ENCODE peak calls at places on chromosomes 11 and 22, in four cellular contexts. U is midbrain, E is ACHN, V is NCI-H1436. R is an unnamed sample.

GRCh38 chr22:49548356-49549202 is 279.1 kb downstream of the BRD1 start:
- DNase-seq in U (no peak), E (no peak), V (no peak), R (no peak)

GRCh38 chr11:119827113-119827512 is 98.1 kb upstream of the NECTIN1 start:
- DNase-seq in U (no peak), E (no peak), V (no peak), R (no peak)

GRCh38 chr11:132278801-132279574 is 908.6 kb downstream of the NTM start:
- DNase-seq in U (peak), E (peak), V (peak), R (no peak)

GRCh38 chr22:17734197-17734596 is 40.1 kb downstream of the BID start:
- DNase-seq in U (no peak), E (no peak), V (no peak), R (no peak)

GRCh38 chr22:43945632-43946390 is 9.4 kb upstream of the SAMM50 start:
- DNase-seq in U (peak), E (peak), V (peak), R (peak)

GRCh38 chr11:128045094-128045725 is 542.1 kb downstream of the ETS1 start:
- DNase-seq in U (no peak), E (no peak), V (no peak), R (no peak)

GRCh38 chr22:26259510-26259909 is 90.2 kb downstream of the SEZ6L start:
- DNase-seq in U (no peak), E (peak), V (no peak), R (no peak)

GRCh38 chr22:48147831-48148230 is 1385.4 kb downstream of the TBC1D22A start:
- DNase-seq in U (no peak), E (no peak), V (no peak), R (no peak)

GRCh38 chr22:47793304-47794101 is 1031.1 kb downstream of the TBC1D22A start:
- DNase-seq in U (no peak), E (no peak), V (no peak), R (no peak)

GRCh38 chr11:534592-535518 is 521 bp downstream of the HRAS start:
- DNase-seq in U (no peak), E (peak), V (peak), R (no peak)

GRCh38 chr22:49088801-49089791 is 738.6 kb downstream of the BRD1 start:
- DNase-seq in U (no peak), E (no peak), V (no peak), R (no peak)

GRCh38 chr11:125995313-125995712 is 49.5 kb downstream of the VSIG10L2 start:
- DNase-seq in U (no peak), E (no peak), V (no peak), R (no peak)

GRCh38 chr11:119025978-119026766 is 4.5 kb downstream of the SLC37A4 start:
- DNase-seq in U (no peak), E (no peak), V (no peak), R (no peak)

GRCh38 chr11:8282621-8283509 is 19.2 kb upstream of the LMO1 start:
- DNase-seq in U (no peak), E (no peak), V (peak), R (no peak)

GRCh38 chr22:17726561-17727243 is 47.6 kb downstream of the BID start:
- DNase-seq in U (no peak), E (no peak), V (no peak), R (no peak)

GRCh38 chr11:88553204-88553603 is 215.7 kb upstream of the CTSC start:
- DNase-seq in U (no peak), E (no peak), V (no peak), R (no peak)

R was measured in hypothalamus.